ENCODE peak calls at places on chromosomes 1 and 21, in five cellular contexts. G is stimulated activated CD8-positive, alpha-beta memory T cell treated with anti-CD3 and anti-CD28 coated beads, Interleukin-7, amount 100 ng/mL, for 1 hour; D is T-helper 1 cell; Q is cardiac muscle cell; B is GM12864. U is an unnamed sample.

GRCh38 chr1:65791396-65791795 is 1.3 kb upstream of the PDE4B start:
- DNase-seq in D (no peak), G (no peak), B (no peak), Q (peak), U (no peak)

GRCh38 chr1:94855307-94855700 is 35.1 kb downstream of the SLC44A3 start:
- DNase-seq in D (no peak), G (no peak), Q (no peak), B (no peak), U (no peak)

GRCh38 chr1:156081174-156082110 is 823 bp downstream of the MEX3A start:
- DNase-seq in Q (peak), B (no peak), G (no peak), D (no peak), U (no peak)

GRCh38 chr1:230572121-230573083 is 69.9 kb upstream of the COG2 start:
- DNase-seq in D (no peak), B (no peak), Q (peak), G (no peak), U (no peak)

GRCh38 chr21:21290751-21291150 is 292.5 kb downstream of the NCAM2 start:
- DNase-seq in G (no peak), B (no peak), D (no peak), Q (no peak), U (no peak)

GRCh38 chr1:156583821-156584622 is 4.5 kb downstream of the TTC24 start:
- DNase-seq in Q (peak), D (peak), B (peak), G (peak), U (no peak)

GRCh38 chr21:31886896-31887595 is 14.2 kb downstream of the HUNK start:
- DNase-seq in D (no peak), Q (peak), G (no peak), B (no peak), U (peak)

GRCh38 chr1:53590104-53590503 is 130.9 kb downstream of the DMRTB1 start:
- DNase-seq in B (no peak), D (no peak), Q (no peak), G (no peak), U (peak)

GRCh38 chr1:224433041-224433670 is 1.4 kb downstream of the WDR26 start:
- DNase-seq in Q (peak), G (no peak), D (peak), B (no peak), U (no peak)

GRCh38 chr1:6614019-6614952 is 755 bp downstream of the PHF13 start:
- DNase-seq in G (no peak), B (no peak), D (peak), Q (peak), U (no peak)

GRCh38 chr21:42165901-42166300 is 53.0 kb upstream of the ABCG1 start:
- DNase-seq in B (no peak), G (no peak), Q (no peak), D (no peak), U (peak)

GRCh38 chr1:63797056-63797726 is 23.4 kb downstream of the ROR1 start:
- DNase-seq in Q (no peak), D (no peak), B (no peak), G (no peak), U (no peak)

GRCh38 chr1:156148236-156148635 is 5.1 kb upstream of the SEMA4A start:
- DNase-seq in Q (no peak), G (no peak), B (no peak), D (no peak), U (no peak)

GRCh38 chr1:221868894-221869293 is 127.0 kb upstream of the DUSP10 start:
- DNase-seq in B (no peak), Q (peak), G (no peak), D (no peak), U (no peak)

GRCh38 chr1:15749399-15750291 is 7.3 kb downstream of the TMEM82 start:
- DNase-seq in D (no peak), B (no peak), G (no peak), Q (peak), U (no peak)

GRCh38 chr1:163120372-163120771 is 51.2 kb downstream of the RGS4 start:
- DNase-seq in Q (no peak), B (no peak), G (no peak), D (no peak), U (no peak)

GRCh38 chr1:35298464-35298863 is 30.0 kb downstream of the ZMYM4 start:
- DNase-seq in B (peak), D (peak), G (no peak), Q (peak), U (no peak)

GRCh38 chr1:205543351-205544305 is 39.2 kb downstream of the CDK18 start:
- DNase-seq in Q (peak), D (no peak), B (no peak), G (no peak), U (peak)

GRCh38 chr1:32729254-32730046 is 26.9 kb upstream of the SYNC start:
- DNase-seq in B (no peak), D (no peak), Q (no peak), G (no peak), U (no peak)

GRCh38 chr1:213650603-213651002 is 337.2 kb upstream of the PROX1 start:
- DNase-seq in Q (no peak), B (no peak), G (no peak), D (no peak), U (no peak)

GRCh38 chr1:36520056-36520455 is 37.3 kb upstream of the CSF3R start:
- DNase-seq in Q (no peak), B (no peak), G (no peak), D (no peak), U (no peak)

GRCh38 chr1:50077273-50077672 is 31.4 kb upstream of the ELAVL4 start:
- DNase-seq in Q (no peak), G (no peak), D (no peak), B (no peak), U (no peak)

GRCh38 chr1:19361231-19362147 is 49.4 kb downstream of the SLC66A1 start:
- DNase-seq in B (no peak), G (no peak), Q (no peak), D (no peak), U (no peak)

GRCh38 chr1:160125761-160126160 is 10.2 kb downstream of the ATP1A2 start:
- DNase-seq in G (no peak), Q (peak), B (no peak), D (no peak), U (no peak)

GRCh38 chr1:101000141-101000867 is 25.3 kb downstream of the DPH5 start:
- DNase-seq in D (no peak), G (no peak), B (no peak), Q (no peak), U (no peak)

GRCh38 chr1:24107462-24108225 is 4.3 kb downstream of the MYOM3 start:
- DNase-seq in G (no peak), Q (peak), D (no peak), B (no peak), U (no peak)

GRCh38 chr1:72178266-72178665 is 104.1 kb downstream of the NEGR1 start:
- DNase-seq in D (no peak), Q (no peak), G (no peak), B (no peak), U (no peak)

GRCh38 chr1:51472349-51472748 is 46.7 kb downstream of the EPS15 start:
- DNase-seq in D (no peak), Q (peak), B (no peak), G (no peak), U (no peak)

GRCh38 chr1:18211764-18212163 is 104.2 kb downstream of the IGSF21 start:
- DNase-seq in G (no peak), B (no peak), D (no peak), Q (no peak), U (no peak)

GRCh38 chr1:30386145-30386926 is 337.0 kb downstream of the MATN1 start:
- DNase-seq in D (no peak), Q (no peak), B (no peak), G (no peak), U (peak)

GRCh38 chr1:177257596-177257995 is 86.8 kb downstream of the BRINP2 start:
- DNase-seq in B (no peak), Q (no peak), D (no peak), G (no peak), U (no peak)

GRCh38 chr1:94323311-94324167 is 86.2 kb upstream of the ARHGAP29 start:
- DNase-seq in Q (no peak), G (no peak), D (no peak), B (no peak), U (no peak)

GRCh38 chr1:150259758-150260669 is 2.4 kb downstream of the CA14 start:
- DNase-seq in D (no peak), Q (peak), G (no peak), B (no peak), U (no peak)

GRCh38 chr1:206804156-206804737 is 32.0 kb upstream of the IL10 start:
- DNase-seq in Q (no peak), G (no peak), D (no peak), B (no peak), U (no peak)

GRCh38 chr1:229006121-229006870 is 264.6 kb upstream of the RAB4A start:
- DNase-seq in Q (peak), D (no peak), G (no peak), B (no peak), U (no peak)

GRCh38 chr1:175075572-175076568 is 8.2 kb downstream of the TNN start:
- DNase-seq in B (no peak), Q (no peak), D (no peak), G (no peak), U (no peak)

GRCh38 chr1:38043036-38043747 is 3.4 kb downstream of the POU3F1 start:
- DNase-seq in B (no peak), D (no peak), G (no peak), Q (no peak), U (no peak)

U was measured in mesenteric fat pad.